ENCODE peak calls at places on chromosomes 16 and 17, in six cellular contexts. C, H, J, Z, K and S are unnamed samples.

GRCh38 chr16:12137344-12138094 is 161.0 kb downstream of the SNX29 start:
- DNase-seq in C (no peak), H (no peak), J (no peak), Z (no peak), K (no peak), S (no peak)

GRCh38 chr16:88630433-88630832 is 7.9 kb upstream of the IL17C start:
- DNase-seq in C (no peak), H (no peak), J (no peak), Z (no peak), K (no peak), S (no peak)

GRCh38 chr17:61815863-61816523 is 47.3 kb downstream of the BRIP1 start:
- DNase-seq in C (no peak), H (no peak), J (peak), Z (peak), K (no peak), S (no peak)

GRCh38 chr17:72569193-72569946 is 448.6 kb downstream of the SOX9 start:
- DNase-seq in C (no peak), H (no peak), J (no peak), Z (no peak), K (no peak), S (no peak)

GRCh38 chr17:77875051-77875780 is 83.3 kb upstream of the TNRC6C start:
- DNase-seq in C (no peak), H (no peak), J (no peak), Z (no peak), K (no peak), S (no peak)

GRCh38 chr17:81241203-81241602 is 2.1 kb downstream of the NDUFAF8 start:
- DNase-seq in C (no peak), H (no peak), J (no peak), Z (no peak), K (no peak), S (no peak)

GRCh38 chr16:73714976-73715375 is 581.6 kb upstream of the PSMD7 start:
- DNase-seq in C (no peak), H (no peak), J (no peak), Z (no peak), K (no peak), S (no peak)

GRCh38 chr17:42891539-42892152 is 9.0 kb upstream of the G6PC1 start:
- DNase-seq in C (no peak), H (peak), J (no peak), Z (peak), K (no peak), S (peak)

GRCh38 chr16:72125635-72126428 is 32.2 kb downstream of the DHX38 start:
- DNase-seq in C (no peak), H (no peak), J (no peak), Z (peak), K (no peak), S (no peak)

GRCh38 chr17:37770631-37771518 is 26.0 kb upstream of the HNF1B start:
- DNase-seq in C (peak), H (no peak), J (no peak), Z (peak), K (no peak), S (peak)

GRCh38 chr16:85441189-85441889 is 171.8 kb upstream of the GSE1 start:
- DNase-seq in C (no peak), H (no peak), J (no peak), Z (peak), K (no peak), S (peak)

GRCh38 chr17:80855968-80856862 is 135.4 kb upstream of the CHMP6 start:
- DNase-seq in C (peak), H (peak), J (peak), Z (peak), K (peak), S (no peak)

GRCh38 chr17:39700148-39700987 is 504 bp downstream of the ERBB2 start:
- DNase-seq in C (no peak), H (no peak), J (no peak), Z (peak), K (no peak), S (peak)

GRCh38 chr16:3127745-3128144 is 7.1 kb upstream of the ZNF213 start:
- DNase-seq in C (peak), H (no peak), J (no peak), Z (no peak), K (no peak), S (no peak)

GRCh38 chr16:77866769-77867168 is 78.4 kb downstream of the VAT1L start:
- DNase-seq in C (no peak), H (no peak), J (no peak), Z (no peak), K (no peak), S (no peak)

GRCh38 chr16:52548261-52549010 is 1.5 kb upstream of the TOX3 start:
- DNase-seq in C (no peak), H (no peak), J (no peak), Z (peak), K (no peak), S (peak)

GRCh38 chr16:709651-710499 is 4.3 kb upstream of the FBXL16 start:
- DNase-seq in C (peak), H (no peak), J (no peak), Z (peak), K (no peak), S (peak)

GRCh38 chr17:34504814-34505484 is 74.4 kb upstream of the TMEM132E start:
- DNase-seq in C (no peak), H (no peak), J (no peak), Z (no peak), K (no peak), S (no peak)

GRCh38 chr17:47727704-47728036 is 5.4 kb upstream of the TBX21 start:
- DNase-seq in C (no peak), H (no peak), J (no peak), Z (no peak), K (no peak), S (no peak)

GRCh38 chr16:54275956-54276355 is 10.6 kb downstream of the IRX3 start:
- DNase-seq in C (no peak), H (no peak), J (no peak), Z (no peak), K (no peak), S (no peak)

GRCh38 chr16:90019543-90020259 is 445 bp upstream of the DBNDD1 start:
- DNase-seq in C (peak), H (no peak), J (no peak), Z (peak), K (no peak), S (peak)

GRCh38 chr17:62059394-62059793 is 5.7 kb downstream of the MED13 start:
- DNase-seq in C (no peak), H (no peak), J (no peak), Z (no peak), K (no peak), S (no peak)

GRCh38 chr16:67023689-67024088 is 5.3 kb upstream of the CBFB start:
- DNase-seq in C (no peak), H (no peak), J (no peak), Z (no peak), K (no peak), S (no peak)

GRCh38 chr17:4584125-4584834 is at the start of gene SMTNL2:
- DNase-seq in C (no peak), H (peak), J (no peak), Z (no peak), K (no peak), S (peak)

GRCh38 chr16:75293173-75293572 is 41.7 kb upstream of the BCAR1 start:
- DNase-seq in C (no peak), H (no peak), J (no peak), Z (no peak), K (no peak), S (no peak)

GRCh38 chr17:9356488-9356911 is 219.1 kb downstream of the STX8 start:
- DNase-seq in C (peak), H (no peak), J (no peak), Z (no peak), K (no peak), S (no peak)

GRCh38 chr16:68492501-68493411 is 44.4 kb upstream of the SMPD3 start:
- DNase-seq in C (no peak), H (no peak), J (no peak), Z (no peak), K (no peak), S (no peak)

GRCh38 chr17:1904273-1905052 is 74.7 kb downstream of the RPA1 start:
- DNase-seq in C (no peak), H (no peak), J (no peak), Z (no peak), K (peak), S (no peak)

GRCh38 chr16:24539850-24540484 is 601 bp downstream of the RBBP6 start:
- DNase-seq in C (no peak), H (no peak), J (no peak), Z (no peak), K (no peak), S (no peak)

GRCh38 chr17:67390646-67391480 is 13.8 kb downstream of the PITPNC1 start:
- DNase-seq in C (peak), H (no peak), J (peak), Z (no peak), K (peak), S (no peak)

GRCh38 chr16:50507397-50507796 is 40.8 kb upstream of the NKD1 start:
- DNase-seq in C (no peak), H (no peak), J (no peak), Z (no peak), K (no peak), S (no peak)

GRCh38 chr17:3667366-3668278 is 756 bp downstream of the TAX1BP3 start:
- DNase-seq in C (peak), H (peak), J (no peak), Z (peak), K (no peak), S (peak)

GRCh38 chr16:63188076-63188771 is 1152.0 kb upstream of the CDH8 start:
- DNase-seq in C (no peak), H (no peak), J (peak), Z (no peak), K (no peak), S (no peak)

GRCh38 chr16:23424292-23424958 is 28.6 kb downstream of the COG7 start:
- DNase-seq in C (peak), H (no peak), J (no peak), Z (no peak), K (no peak), S (no peak)

GRCh38 chr17:21418446-21419298 is 42.5 kb downstream of the KCNJ12 start:
- DNase-seq in C (no peak), H (no peak), J (no peak), Z (no peak), K (no peak), S (peak)

GRCh38 chr16:1285669-1286491 is 23.6 kb upstream of the UBE2I start:
- DNase-seq in C (no peak), H (no peak), J (no peak), Z (no peak), K (no peak), S (peak)

GRCh38 chr16:77951788-77952187 is 70.6 kb upstream of the CLEC3A start:
- DNase-seq in C (peak), H (no peak), J (no peak), Z (peak), K (peak), S (peak)

GRCh38 chr17:77332981-77333685 is 192.4 kb downstream of the SEC14L1 start:
- DNase-seq in C (peak), H (no peak), J (no peak), Z (no peak), K (no peak), S (no peak)

GRCh38 chr17:79224903-79225302 is 150.3 kb downstream of the ENGASE start:
- DNase-seq in C (no peak), H (no peak), J (no peak), Z (no peak), K (no peak), S (no peak)
- H3K4me3 ChIP-seq in C (no peak), H (no peak), J (no peak), Z (no peak), K (no peak), S (no peak)

DNA sequence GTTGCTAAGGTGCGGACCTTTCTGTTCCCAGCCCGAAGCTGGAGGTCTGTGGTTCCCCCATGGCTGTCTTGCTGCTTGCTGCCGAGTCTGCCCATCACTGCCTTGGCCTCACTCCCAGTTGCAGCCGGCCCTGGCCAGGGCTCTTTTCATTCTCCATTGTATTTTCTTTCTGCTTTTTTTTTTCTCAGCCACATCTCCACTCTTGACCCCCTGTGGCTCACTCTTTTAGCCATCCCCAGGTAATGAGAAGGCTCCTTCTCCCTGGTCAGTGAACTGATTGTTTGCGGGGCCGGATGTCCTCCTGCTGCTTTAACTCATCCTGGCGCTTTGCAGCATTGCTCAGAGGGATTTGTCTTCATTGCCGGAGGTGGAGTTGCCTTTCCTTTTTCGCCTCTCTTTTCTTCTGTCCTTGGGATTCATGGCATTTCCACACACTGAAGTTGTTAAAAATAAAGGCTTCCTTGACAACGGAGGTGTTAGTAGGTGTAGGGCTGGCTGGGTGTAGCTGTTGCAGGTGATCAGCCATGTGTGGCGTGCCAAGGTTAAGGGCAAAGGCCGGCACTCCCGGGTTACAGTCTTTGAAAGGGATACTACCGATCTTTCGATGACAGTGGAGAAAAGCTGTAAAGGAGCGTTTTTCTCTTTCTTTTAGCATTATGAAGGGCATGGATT is 34.1 kb downstream of the MAP2K6 start:
- DNase-seq in C (no peak), H (no peak), J (peak), Z (peak), K (no peak), S (peak)
- H3K4me3 ChIP-seq in C (no peak), H (peak), J (peak), Z (no peak), K (no peak), S (no peak)

GRCh38 chr17:8225813-8226535 is 15.6 kb upstream of the AURKB start:
- DNase-seq in C (no peak), H (no peak), J (no peak), Z (peak), K (peak), S (no peak)
- H3K4me3 ChIP-seq in C (peak), H (peak), J (no peak), Z (no peak), K (peak), S (peak)

DNA sequence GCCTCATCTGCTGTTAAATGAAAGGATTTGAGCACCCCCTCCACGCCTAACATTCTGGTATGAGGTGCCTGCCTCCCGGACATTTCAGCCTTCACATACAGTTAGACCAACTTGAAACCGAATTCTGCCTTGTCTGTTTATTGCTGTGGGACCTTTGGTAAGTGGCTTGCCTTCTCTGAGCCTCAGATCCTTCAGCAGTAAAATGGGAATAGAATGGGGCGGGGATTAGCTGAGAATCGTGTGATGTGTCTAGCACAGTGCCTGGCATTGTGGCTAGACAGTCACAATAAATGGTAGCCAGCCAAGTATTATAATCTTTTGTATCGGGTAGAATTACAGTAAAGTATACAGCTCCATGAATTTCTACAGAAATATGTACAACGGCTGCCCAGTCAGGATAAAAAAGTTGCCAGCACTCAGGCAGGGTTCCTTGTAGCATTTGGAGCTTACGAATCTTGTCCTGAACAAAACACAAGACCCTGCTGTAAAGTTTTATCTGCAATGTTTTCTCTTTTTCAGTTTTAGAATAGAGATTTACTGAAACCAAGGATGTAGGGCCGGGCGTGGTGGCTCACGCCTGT is 781 bp downstream of the TMC7 start:
- DNase-seq in C (no peak), H (no peak), J (no peak), Z (no peak), K (no peak), S (no peak)
- H3K4me3 ChIP-seq in C (peak), H (peak), J (peak), Z (peak), K (no peak), S (peak)

GRCh38 chr16:18979936-18980335 is 3.8 kb upstream of the TMC7 start:
- DNase-seq in C (no peak), H (no peak), J (no peak), Z (no peak), K (no peak), S (no peak)

GRCh38 chr16:18983565-18984424 is at the start of gene TMC7:
- DNase-seq in C (peak), H (peak), J (no peak), Z (peak), K (no peak), S (peak)
- H3K4me3 ChIP-seq in C (peak), H (peak), J (peak), Z (peak), K (peak), S (peak)

DNA sequence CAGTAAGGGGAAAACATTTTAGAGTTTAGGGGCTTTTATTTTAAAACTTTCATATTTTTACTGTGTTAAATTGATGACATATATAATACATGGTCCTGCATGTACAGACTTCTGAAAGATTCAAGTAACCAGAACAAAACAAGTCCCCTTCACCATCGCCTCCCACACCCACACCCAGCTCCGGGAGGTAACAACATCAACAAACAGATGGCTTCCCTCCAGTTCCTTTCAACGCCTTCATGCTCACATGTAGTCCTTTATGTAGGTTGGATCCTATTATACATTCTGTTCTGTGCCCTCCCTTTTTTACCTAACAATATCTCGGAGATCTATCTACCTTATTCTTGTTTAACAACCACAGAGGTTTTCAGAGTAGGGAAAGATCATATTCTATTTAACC is 30.5 kb downstream of the GINS3 start:
- DNase-seq in C (no peak), H (no peak), J (no peak), Z (no peak), K (no peak), S (no peak)
- H3K4me3 ChIP-seq in C (no peak), H (no peak), J (no peak), Z (no peak), K (no peak), S (no peak)

DNA sequence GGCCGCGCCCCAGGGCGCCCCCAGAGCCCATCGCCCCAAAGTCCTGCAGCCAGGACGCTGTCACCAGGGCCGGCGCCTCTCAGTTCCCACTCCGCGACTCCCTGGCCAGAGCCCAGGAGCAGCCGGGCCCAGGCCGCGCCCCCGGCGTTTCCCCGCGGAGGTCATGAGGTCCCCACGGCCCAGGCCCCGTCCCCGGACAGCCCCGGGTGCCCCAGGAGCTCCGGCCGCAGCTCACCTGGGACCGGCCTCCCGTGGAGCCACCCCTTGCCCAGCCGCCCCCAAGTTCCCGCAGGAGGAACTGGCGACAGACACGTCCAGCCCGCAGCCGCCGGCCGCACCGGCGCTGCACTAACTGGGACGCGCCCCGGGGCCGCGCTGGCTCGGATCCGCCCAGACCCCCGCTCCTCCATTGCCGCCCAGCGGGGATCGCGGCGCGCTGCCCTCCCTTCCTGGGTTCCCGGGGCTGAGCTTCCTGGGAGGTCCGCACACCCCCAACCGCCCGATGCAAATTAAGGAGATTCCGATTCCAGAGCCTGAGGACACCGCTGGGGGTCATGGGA is 9.7 kb downstream of the AHSP start:
- DNase-seq in C (no peak), H (no peak), J (no peak), Z (peak), K (no peak), S (peak)
- H3K4me3 ChIP-seq in C (no peak), H (peak), J (peak), Z (no peak), K (no peak), S (peak)